ENCODE peak calls at places on chromosome 11, in four cellular contexts. B is fibroblast of pulmonary artery, A is IMR-90, Z is mucosa of descending colon. T is an unnamed sample.

GRCh38 chr11:77198440-77198849 is 70.4 kb downstream of the MYO7A start:
- DNase-seq in B (peak), A (peak), Z (no peak), T (peak)

GRCh38 chr11:132920391-132921095 is 611.8 kb downstream of the OPCML start:
- DNase-seq in B (no peak), A (no peak), Z (no peak), T (no peak)

GRCh38 chr11:30165652-30166051 is 65.2 kb upstream of the FSHB start:
- DNase-seq in B (no peak), A (no peak), Z (no peak), T (no peak)

GRCh38 chr11:10654211-10655150 is 39.1 kb downstream of the IRAG1 start:
- DNase-seq in B (peak), A (peak), Z (no peak), T (peak)

GRCh38 chr11:93738647-93739081 is 2.6 kb downstream of the TAF1D start:
- DNase-seq in B (no peak), A (no peak), Z (no peak), T (peak)

GRCh38 chr11:4181780-4182721 is 87.5 kb downstream of the RRM1 start:
- DNase-seq in B (peak), A (peak), Z (peak), T (peak)

GRCh38 chr11:73652046-73652730 is 5.8 kb downstream of the PLEKHB1 start:
- DNase-seq in B (peak), A (no peak), Z (no peak), T (no peak)

GRCh38 chr11:3193373-3194015 is 25.1 kb downstream of the MRGPRG start:
- DNase-seq in B (no peak), A (no peak), Z (no peak), T (no peak)

GRCh38 chr11:100932474-100933100 is 197.0 kb downstream of the PGR start:
- DNase-seq in B (peak), A (peak), Z (no peak), T (peak)

GRCh38 chr11:95908826-95909225 is 15.1 kb downstream of the MTMR2 start:
- DNase-seq in B (peak), A (peak), Z (no peak), T (peak)

GRCh38 chr11:70744396-70745185 is 346.3 kb downstream of the CTTN start:
- DNase-seq in B (no peak), A (no peak), Z (no peak), T (no peak)

GRCh38 chr11:100903284-100903683 is 216.2 kb downstream of the ARHGAP42 start:
- DNase-seq in B (no peak), A (no peak), Z (no peak), T (no peak)

GRCh38 chr11:69054397-69055211 is 5.9 kb downstream of the TPCN2 start:
- DNase-seq in B (no peak), A (no peak), Z (no peak), T (no peak)

GRCh38 chr11:129998107-129998506 is 4.5 kb downstream of the PRDM10 start:
- DNase-seq in B (no peak), A (no peak), Z (no peak), T (no peak)

GRCh38 chr11:133541331-133542095 is 9.2 kb upstream of the OPCML start:
- DNase-seq in B (no peak), A (no peak), Z (no peak), T (no peak)

GRCh38 chr11:109037856-109038780 is 373.2 kb downstream of the DDX10 start:
- DNase-seq in B (peak), A (peak), Z (no peak), T (peak)

GRCh38 chr11:92735039-92735438 is 234.4 kb upstream of the MTNR1B start:
- DNase-seq in B (no peak), A (no peak), Z (no peak), T (peak)

GRCh38 chr11:44531116-44531504 is 34.4 kb upstream of the CD82 start:
- DNase-seq in B (no peak), A (no peak), Z (no peak), T (no peak)

GRCh38 chr11:102144357-102145342 is 34.4 kb downstream of the YAP1 start:
- DNase-seq in B (peak), A (peak), Z (peak), T (no peak)

GRCh38 chr11:14809466-14809865 is 82.6 kb downstream of the CYP2R1 start:
- DNase-seq in B (no peak), A (peak), Z (no peak), T (peak)

GRCh38 chr11:122791411-122791810 is 46.9 kb upstream of the CRTAM start:
- DNase-seq in B (no peak), A (peak), Z (no peak), T (peak)

GRCh38 chr11:109390752-109391151 is 31.2 kb upstream of the C11orf87 start:
- DNase-seq in B (no peak), A (no peak), Z (no peak), T (peak)

GRCh38 chr11:128911701-128912100 is 20.5 kb downstream of the KCNJ5 start:
- DNase-seq in B (no peak), A (no peak), Z (no peak), T (no peak)
- H3K4me3 ChIP-seq in B (no peak), A (no peak), Z (no peak), T (no peak)

DNA sequence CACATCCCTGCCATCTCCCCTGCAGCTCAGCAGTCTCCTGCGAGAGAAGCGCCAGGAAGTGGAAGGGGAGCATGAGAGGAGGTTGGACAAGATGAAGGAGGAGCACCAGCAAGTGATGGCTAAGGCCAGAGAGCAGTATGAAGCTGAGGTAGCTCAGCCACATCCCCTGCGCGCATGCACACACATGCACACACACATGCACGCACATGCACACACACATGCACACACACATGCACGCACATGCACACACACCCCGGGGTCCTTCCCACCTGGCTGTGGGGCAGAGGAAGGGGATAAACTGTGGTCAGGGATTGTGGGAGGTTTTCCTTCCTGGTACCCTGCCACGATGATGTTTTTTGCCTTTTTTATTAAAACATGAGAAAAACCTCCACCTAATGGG is 65.3 kb downstream of the CEP164 start:
- DNase-seq in B (no peak), A (no peak), Z (no peak), T (no peak)
- H3K4me3 ChIP-seq in B (no peak), A (no peak), Z (no peak), T (no peak)

GRCh38 chr11:78350646-78351165 is 66.9 kb downstream of the GAB2 start:
- DNase-seq in B (peak), A (peak), Z (peak), T (no peak)

GRCh38 chr11:78350101-78350645 is 67.4 kb downstream of the GAB2 start:
- DNase-seq in B (peak), A (peak), Z (peak), T (no peak)

GRCh38 chr11:78349114-78349513 is 68.5 kb downstream of the GAB2 start:
- DNase-seq in B (no peak), A (no peak), Z (no peak), T (no peak)

GRCh38 chr11:78351193-78351592 is 66.4 kb downstream of the GAB2 start:
- DNase-seq in B (no peak), A (no peak), Z (no peak), T (no peak)

DNA sequence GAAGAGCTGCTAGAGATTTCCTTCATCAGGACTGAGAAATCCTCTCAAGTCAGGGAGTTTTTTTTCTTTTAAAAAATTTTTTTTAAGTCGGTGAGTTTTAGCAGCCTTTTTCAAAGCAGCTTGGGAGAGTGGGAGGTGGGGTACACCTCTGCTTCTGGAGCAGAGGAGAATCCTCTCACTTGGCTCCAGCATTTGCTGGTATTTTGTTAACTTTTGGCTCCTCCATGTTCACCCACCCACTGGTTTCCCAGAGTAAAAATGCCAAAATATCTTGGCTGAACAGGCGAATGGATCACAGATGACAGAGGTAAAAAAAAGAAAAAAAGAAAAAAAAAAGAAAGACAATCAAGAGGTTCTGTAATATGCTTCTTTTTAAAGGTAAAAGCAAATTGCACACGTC is 68.0 kb downstream of the GAB2 start:
- DNase-seq in B (peak), A (peak), Z (no peak), T (no peak)
- H3K4me3 ChIP-seq in B (no peak), A (no peak), Z (no peak), T (no peak)

GRCh38 chr11:614091-614582 is 1.6 kb downstream of the IRF7 start:
- DNase-seq in B (no peak), A (no peak), Z (peak), T (no peak)

GRCh38 chr11:612961-613300 is 2.8 kb downstream of the IRF7 start:
- DNase-seq in B (no peak), A (no peak), Z (no peak), T (no peak)

GRCh38 chr11:612201-612960 is 3.4 kb downstream of the IRF7 start:
- DNase-seq in B (peak), A (peak), Z (peak), T (no peak)

GRCh38 chr11:614583-615452 is 932 bp downstream of the IRF7 start:
- DNase-seq in B (no peak), A (no peak), Z (peak), T (no peak)

GRCh38 chr11:613369-613968 is 2.3 kb downstream of the IRF7 start:
- DNase-seq in B (peak), A (no peak), Z (peak), T (peak)
- H3K4me3 ChIP-seq in B (no peak), A (no peak), Z (no peak), T (no peak)

DNA sequence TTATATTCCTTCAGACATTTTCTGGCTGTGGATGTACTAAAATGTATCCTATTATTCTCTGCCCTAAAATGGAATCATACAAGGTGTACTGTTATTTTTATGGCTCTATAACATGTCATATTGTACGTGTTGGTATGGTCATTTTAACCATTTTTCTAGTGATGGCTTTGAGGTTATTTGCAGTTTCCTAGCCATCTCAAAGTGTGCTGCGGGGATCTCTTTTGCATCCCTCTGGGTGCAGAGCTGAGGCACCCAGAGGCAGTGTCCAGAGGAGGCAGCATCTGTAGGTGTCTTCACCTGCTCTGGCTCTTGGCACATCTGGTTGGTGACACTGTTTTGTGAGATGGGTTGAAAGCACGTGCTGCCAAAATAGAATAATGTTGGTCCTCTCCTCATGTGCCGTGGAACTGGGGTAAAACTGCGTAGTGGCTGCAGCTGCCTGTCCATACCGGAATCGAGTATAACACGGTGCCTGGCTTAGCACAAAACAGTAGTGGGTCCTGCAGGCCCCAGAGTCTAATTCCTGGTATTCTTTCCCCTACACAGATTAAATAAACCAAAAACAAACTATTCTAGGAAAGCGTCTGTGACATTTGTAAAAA is 12.8 kb downstream of the NEAT1 start:
- DNase-seq in B (peak), A (peak), Z (no peak), T (peak)
- H3K4me3 ChIP-seq in B (peak), A (no peak), Z (no peak), T (no peak)

GRCh38 chr11:118914178-118914918 is 11.4 kb downstream of the BCL9L start:
- DNase-seq in B (no peak), A (no peak), Z (peak), T (no peak)
- H3K4me3 ChIP-seq in B (peak), A (no peak), Z (no peak), T (no peak)

GRCh38 chr11:32435511-32435946 is at the start of gene WT1:
- DNase-seq in B (peak), A (no peak), Z (no peak), T (no peak)

GRCh38 chr11:32434116-32434386 is 1.3 kb downstream of the WT1 start:
- DNase-seq in B (no peak), A (no peak), Z (no peak), T (no peak)

GRCh38 chr11:32435947-32436750 is 810 bp upstream of the WT1 start:
- DNase-seq in B (peak), A (no peak), Z (no peak), T (no peak)

GRCh38 chr11:32434387-32435151 is 770 bp downstream of the WT1 start:
- DNase-seq in B (peak), A (no peak), Z (no peak), T (no peak)

DNA sequence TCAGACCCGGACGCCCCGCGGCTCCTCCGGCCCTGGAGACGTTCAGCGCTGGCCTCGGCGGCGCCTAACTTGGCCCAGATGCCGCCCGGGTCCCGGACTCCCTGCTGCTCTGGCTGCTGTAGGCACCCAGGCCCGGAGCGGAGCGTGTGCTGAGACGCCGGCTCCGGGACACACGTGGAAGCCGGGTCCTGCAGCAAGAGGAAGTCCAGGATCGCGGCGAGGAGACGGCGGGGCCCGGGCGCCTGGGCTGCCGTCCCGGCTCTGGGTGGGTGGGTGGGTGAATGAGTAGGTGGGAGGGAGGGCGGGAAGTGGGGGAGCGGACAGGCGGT is 223 bp downstream of the WT1 start:
- DNase-seq in B (peak), A (no peak), Z (no peak), T (no peak)
- H3K4me3 ChIP-seq in B (peak), A (no peak), Z (no peak), T (no peak)

GRCh38 chr11:6055569-6055968 is 25.0 kb upstream of the OR56A1 start:
- DNase-seq in B (no peak), A (no peak), Z (no peak), T (no peak)

GRCh38 chr11:6057452-6057851 is 26.9 kb upstream of the OR56A1 start:
- DNase-seq in B (no peak), A (no peak), Z (no peak), T (no peak)

GRCh38 chr11:6052374-6052773 is 21.8 kb upstream of the OR56A1 start:
- DNase-seq in B (no peak), A (no peak), Z (no peak), T (no peak)
- H3K4me3 ChIP-seq in B (no peak), A (no peak), Z (no peak), T (no peak)

DNA sequence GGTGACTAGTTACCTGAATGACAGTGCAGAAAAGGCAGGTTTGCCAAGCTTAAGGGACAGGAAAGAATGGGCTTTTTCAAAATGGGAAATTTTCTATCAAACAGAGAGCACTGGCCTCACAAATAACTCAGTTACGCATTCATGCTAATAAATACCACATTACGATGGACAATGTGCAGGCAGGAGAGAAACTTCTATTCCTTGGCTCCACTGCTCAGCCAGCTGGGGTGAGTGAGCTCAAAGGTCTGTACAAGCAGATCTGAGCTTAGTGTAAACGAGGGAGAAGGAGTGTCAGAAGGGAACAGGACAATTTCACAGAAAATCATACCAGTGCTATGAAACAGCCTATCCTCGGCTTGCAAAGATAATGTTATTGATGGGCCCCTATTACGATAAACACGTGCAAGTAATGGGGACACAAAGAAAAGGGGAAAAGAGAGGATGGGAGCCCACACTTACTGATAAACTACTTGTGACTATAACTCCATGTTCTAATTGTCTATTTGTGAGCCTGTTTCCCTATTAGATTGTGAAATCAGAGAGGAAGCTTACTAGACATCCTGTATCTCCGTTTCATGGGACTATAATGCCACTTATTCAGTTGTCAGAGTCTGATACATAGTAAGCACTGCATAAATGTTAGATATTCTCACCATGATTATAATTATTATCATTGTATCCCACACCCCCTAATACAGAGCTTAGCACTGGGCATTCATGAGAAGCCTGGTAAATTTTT is 46.3 kb downstream of the AMOTL1 start:
- DNase-seq in B (no peak), A (no peak), Z (no peak), T (no peak)
- H3K4me3 ChIP-seq in B (no peak), A (no peak), Z (no peak), T (no peak)

GRCh38 chr11:126460417-126461095 is 105.1 kb downstream of the ST3GAL4 start:
- DNase-seq in B (no peak), A (no peak), Z (no peak), T (no peak)
- H3K4me3 ChIP-seq in B (no peak), A (no peak), Z (no peak), T (no peak)

T was measured in bronchial epithelial cell.